ENCODE peak calls at places on chromosome 6, in eight cellular contexts. A, D, C, X, M, G, F and S are unnamed samples.

GRCh38 chr6:167827062-167827587 is 414 bp downstream of the AFDN start:
- DNase-seq in A (no peak), M (no peak), G (peak; percentile 76), C (no peak), F (no peak), X (no peak), D (no peak), S (peak; percentile 63)

GRCh38 chr6:153484056-153484455 is 353.0 kb upstream of the RGS17 start:
- DNase-seq in C (no peak), F (no peak), D (no peak), M (no peak), A (no peak), G (no peak), X (no peak), S (no peak)

GRCh38 chr6:152129606-152130249 is 322.2 kb downstream of the ESR1 start:
- DNase-seq in A (peak; percentile 27), C (peak; percentile 10), X (no peak), M (no peak), F (no peak), D (no peak), G (no peak), S (peak; percentile 32)

GRCh38 chr6:108114861-108115597 is 40.5 kb upstream of the OSTM1 start:
- DNase-seq in X (no peak), A (no peak), F (peak; percentile 27), G (peak; percentile 48), D (peak; percentile 51), C (peak; percentile 8), M (peak; percentile 66), S (peak; percentile 54)

GRCh38 chr6:75759207-75759606 is 10.2 kb downstream of the MYO6 start:
- DNase-seq in M (no peak), A (no peak), X (no peak), F (no peak), C (no peak), D (no peak), G (no peak), S (no peak)

GRCh38 chr6:142275146-142276006 is 26.4 kb upstream of the ADGRG6 start:
- DNase-seq in M (no peak), A (no peak), F (no peak), G (no peak), C (peak; percentile 26), X (no peak), D (no peak), S (peak; percentile 84)

GRCh38 chr6:22432060-22432459 is 135.2 kb upstream of the PRL start:
- DNase-seq in C (no peak), X (no peak), F (no peak), G (no peak), A (no peak), M (no peak), D (no peak), S (peak; percentile 22)

GRCh38 chr6:149053848-149054558 is 263.5 kb upstream of the TAB2 start:
- DNase-seq in G (no peak), D (no peak), A (no peak), M (no peak), X (no peak), F (no peak), C (no peak), S (no peak)

GRCh38 chr6:31041372-31041974 is 31.2 kb downstream of the MUC22 start:
- DNase-seq in M (no peak), F (no peak), X (no peak), D (no peak), G (no peak), C (no peak), A (no peak), S (no peak)